ENCODE peak calls at places on chromosomes 3 and 15, in nine cellular contexts. Z is H9, N is testis, J is adrenal gland, C is A673, P is pancreas, G is Peyer's patch, Y is dorsolateral prefrontal cortex, X is K562. F is an unnamed sample.

GRCh38 chr15:39685999-39686613 is 96.5 kb downstream of the FSIP1 start:
- DNase-seq in Z (no peak), N (peak; percentile 63), J (peak; percentile 26), C (peak; percentile 60), P (peak; percentile 40), G (peak; percentile 69), Y (no peak), X (peak; percentile 78), F (peak; percentile 4)

GRCh38 chr3:196275126-196275525 is 12.4 kb downstream of the PCYT1A start:
- DNase-seq in Z (no peak), N (no peak), J (no peak), C (no peak), P (no peak), G (no peak), Y (no peak), X (no peak), F (no peak)

GRCh38 chr15:63598467-63599400 is 1.5 kb downstream of the FBXL22 start:
- DNase-seq in Z (no peak), N (no peak), J (no peak), C (no peak), P (peak; percentile 34), G (no peak), Y (no peak), X (no peak), F (no peak)

GRCh38 chr15:27028836-27029482 is 58.0 kb downstream of the GABRG3 start:
- DNase-seq in Z (no peak), N (no peak), J (no peak), C (no peak), P (no peak), G (no peak), Y (peak; percentile 89), X (no peak), F (no peak)

GRCh38 chr15:39631357-39631756 is 50.5 kb downstream of the THBS1 start:
- DNase-seq in Z (no peak), N (no peak), J (no peak), C (no peak), P (no peak), G (no peak), Y (no peak), X (no peak), F (no peak)

GRCh38 chr15:78045189-78045588 is 32.3 kb downstream of the TBC1D2B start:
- DNase-seq in Z (no peak), N (no peak), J (no peak), C (no peak), P (no peak), G (no peak), Y (no peak), X (no peak), F (no peak)

GRCh38 chr3:187025656-187026320 is 95.5 kb downstream of the ST6GAL1 start:
- DNase-seq in Z (no peak), N (no peak), J (no peak), C (no peak), P (no peak), G (no peak), Y (no peak), X (peak; percentile 57), F (peak; percentile 31)

GRCh38 chr3:173993299-173993698 is 595.8 kb downstream of the NLGN1 start:
- DNase-seq in Z (no peak), N (no peak), J (no peak), C (peak; percentile 40), P (no peak), G (no peak), Y (no peak), X (no peak), F (no peak)

GRCh38 chr15:85624241-85624855 is 170.4 kb downstream of the KLHL25 start:
- DNase-seq in Z (no peak), N (peak; percentile 47), J (no peak), C (no peak), P (no peak), G (no peak), Y (no peak), X (no peak), F (no peak)

GRCh38 chr15:101439285-101439919 is 50.1 kb downstream of the PCSK6 start:
- DNase-seq in Z (no peak), N (no peak), J (no peak), C (no peak), P (no peak), G (no peak), Y (no peak), X (no peak), F (no peak)
- H3K27ac ChIP-seq in Z (no peak overlapping the region), N (peak overlapping the region; percentile 35), J (no peak overlapping the region), C (no peak overlapping the region), P (peak overlapping the region; percentile 22), G (no peak overlapping the region), Y (peak overlapping the region; percentile 82), X (no peak overlapping the region), F (no peak overlapping the region)

DNA sequence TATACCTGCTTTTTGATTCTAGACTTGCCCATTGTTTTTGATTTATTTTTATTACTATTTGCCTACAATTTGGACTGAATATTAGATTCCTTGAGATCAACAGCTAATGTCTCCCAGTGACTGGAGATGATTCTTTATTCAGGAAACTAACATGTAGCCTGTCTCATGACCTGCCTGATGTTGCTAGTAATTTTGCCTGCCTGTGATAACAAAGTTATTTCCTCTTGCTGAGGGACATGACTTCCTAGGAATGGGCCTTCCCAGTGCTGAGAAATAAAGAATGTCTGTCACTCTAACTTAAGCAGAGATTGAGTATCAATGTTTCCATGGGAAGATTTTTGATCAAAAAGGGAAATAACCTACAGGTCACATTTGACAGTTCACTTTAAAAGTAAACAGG is 13.4 kb upstream of the NPHP3 start:
- DNase-seq in Z (no peak), N (no peak), J (no peak), C (no peak), P (no peak), G (no peak), Y (no peak), X (no peak), F (no peak)
- H3K27ac ChIP-seq in Z (no peak overlapping the region), N (no peak overlapping the region), J (no peak overlapping the region), C (no peak overlapping the region), P (no peak overlapping the region), G (no peak overlapping the region), Y (no peak overlapping the region), X (no peak overlapping the region), F (no peak overlapping the region)

DNA sequence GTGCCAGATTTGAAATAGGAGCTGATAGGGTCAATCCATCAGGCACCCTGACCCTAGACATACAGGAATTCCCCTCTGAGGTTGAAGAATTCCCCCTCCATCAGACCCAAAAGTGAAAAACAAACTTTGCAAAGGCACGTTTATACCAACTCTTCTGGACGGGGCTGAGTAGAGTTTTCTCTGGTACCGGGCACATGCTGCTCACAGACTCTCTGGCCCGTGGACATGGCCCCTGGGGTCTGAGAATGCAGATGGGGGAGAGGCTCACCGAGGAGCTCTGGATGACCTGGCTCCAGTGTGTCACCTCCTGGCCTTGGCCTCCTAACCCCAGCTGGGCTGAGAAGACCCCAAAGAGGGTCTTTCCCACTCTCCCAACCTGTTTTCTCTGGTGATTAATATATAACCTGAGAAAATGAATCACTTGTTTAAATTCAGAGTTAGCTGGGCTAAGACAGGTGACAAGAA is 11.2 kb upstream of the LIPC start:
- DNase-seq in Z (no peak), N (no peak), J (no peak), C (no peak), P (no peak), G (no peak), Y (no peak), X (no peak), F (no peak)
- H3K27ac ChIP-seq in Z (no peak overlapping the region), N (no peak overlapping the region), J (no peak overlapping the region), C (no peak overlapping the region), P (no peak overlapping the region), G (no peak overlapping the region), Y (no peak overlapping the region), X (no peak overlapping the region), F (no peak overlapping the region)

GRCh38 chr3:52682016-52682415 is 3.7 kb downstream of the PBRM1 start:
- DNase-seq in Z (no peak), N (peak; percentile 79), J (peak; percentile 46), C (no peak), P (no peak), G (no peak), Y (no peak), X (peak; percentile 68), F (no peak)
- H3K27ac ChIP-seq in Z (no peak overlapping the region), N (peak overlapping the region; percentile 70), J (no peak overlapping the region), C (peak overlapping the region; percentile 30), P (peak overlapping the region; percentile 43), G (no peak overlapping the region), Y (peak overlapping the region; percentile 38), X (peak overlapping the region; percentile 55), F (no peak overlapping the region)

DNA sequence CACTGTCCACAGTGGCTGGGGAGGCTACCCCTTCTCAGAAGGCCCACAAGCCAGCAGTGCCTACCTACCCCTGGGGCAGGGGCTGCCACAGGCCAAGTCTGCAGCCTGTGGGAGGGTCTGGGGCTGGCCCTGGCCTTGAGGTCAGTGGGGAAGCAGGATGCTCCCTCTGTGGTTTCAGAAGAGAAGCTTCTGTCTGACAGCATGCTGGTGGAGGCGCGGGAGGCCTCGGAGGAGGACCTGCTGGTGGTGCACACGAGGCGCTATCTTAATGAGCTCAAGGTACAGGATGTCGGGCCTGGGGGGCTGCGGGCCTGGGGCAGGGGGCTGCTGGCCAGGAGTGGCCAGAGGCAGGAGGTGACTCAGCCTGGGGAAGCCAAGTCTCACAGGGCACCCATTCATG is 3.2 kb downstream of the HDAC11 start:
- DNase-seq in Z (no peak), N (no peak), J (no peak), C (no peak), P (no peak), G (no peak), Y (no peak), X (no peak), F (no peak)
- H3K27ac ChIP-seq in Z (no peak overlapping the region), N (no peak overlapping the region), J (no peak overlapping the region), C (no peak overlapping the region), P (peak overlapping the region; percentile 93), G (no peak overlapping the region), Y (peak overlapping the region; percentile 98), X (no peak overlapping the region), F (no peak overlapping the region)

GRCh38 chr3:146153429-146153828 is 7.6 kb downstream of the PLOD2 start:
- DNase-seq in Z (no peak), N (no peak), J (no peak), C (no peak), P (no peak), G (no peak), Y (no peak), X (no peak), F (no peak)
- H3K27ac ChIP-seq in Z (no peak overlapping the region), N (no peak overlapping the region), J (no peak overlapping the region), C (no peak overlapping the region), P (no peak overlapping the region), G (no peak overlapping the region), Y (no peak overlapping the region), X (no peak overlapping the region), F (no peak overlapping the region)

DNA sequence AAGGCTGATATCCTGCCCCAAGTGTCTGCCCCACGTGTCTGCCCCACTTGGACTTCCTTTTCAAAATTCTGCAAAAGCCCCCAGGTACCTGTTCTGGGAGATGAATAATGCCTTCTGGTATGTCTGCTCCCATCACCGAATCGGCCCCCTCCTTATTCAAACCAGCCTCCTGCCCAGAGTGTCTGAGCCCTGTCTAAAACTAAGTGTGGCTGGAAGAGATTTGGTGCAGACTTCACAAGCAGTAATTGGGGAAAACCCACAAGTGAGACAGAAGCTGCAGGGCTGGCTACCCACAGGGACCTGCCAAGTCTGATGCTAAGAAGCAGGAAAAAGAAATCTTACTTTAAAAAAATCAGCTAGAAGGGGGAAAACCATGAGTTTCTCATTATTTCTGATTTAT is 85.1 kb downstream of the DUT start:
- DNase-seq in Z (no peak), N (no peak), J (no peak), C (no peak), P (no peak), G (no peak), Y (no peak), X (no peak), F (no peak)
- H3K27ac ChIP-seq in Z (no peak overlapping the region), N (no peak overlapping the region), J (no peak overlapping the region), C (no peak overlapping the region), P (no peak overlapping the region), G (no peak overlapping the region), Y (no peak overlapping the region), X (no peak overlapping the region), F (no peak overlapping the region)